ENCODE peak calls at places on chromosome X, in seven cellular contexts. M, W, L, B, E, J and D are unnamed samples.

GRCh38 chrX:131271274-131271673 is 17.8 kb downstream of the IGSF1 start:
- DNase-seq in L (no peak), E (no peak), M (no peak), W (no peak), J (no peak), B (no peak), D (no peak)

GRCh38 chrX:134659761-134660160 is 1.5 kb upstream of the PLAC1 start:
- DNase-seq in W (no peak), B (no peak), L (no peak), M (no peak), J (no peak), E (no peak), D (no peak)

GRCh38 chrX:13235930-13236329 is 83.9 kb downstream of the ATXN3L start:
- DNase-seq in M (no peak), J (no peak), W (no peak), E (no peak), B (no peak), L (no peak), D (no peak)

GRCh38 chrX:11381464-11381863 is 88.3 kb downstream of the AMELX start:
- DNase-seq in W (peak), B (peak), J (peak), M (peak), L (peak), E (no peak), D (peak)

GRCh38 chrX:108186811-108187210 is 95.2 kb downstream of the ATG4A start:
- DNase-seq in E (no peak), J (peak), L (no peak), B (no peak), M (no peak), W (no peak), D (peak)

GRCh38 chrX:13142891-13143290 is 98.5 kb upstream of the FAM9C start:
- DNase-seq in M (no peak), W (no peak), J (no peak), B (no peak), L (no peak), E (no peak), D (no peak)

GRCh38 chrX:9644335-9644734 is 121.3 kb downstream of the GPR143 start:
- DNase-seq in J (no peak), W (no peak), E (no peak), B (no peak), L (peak), M (peak), D (no peak)

GRCh38 chrX:104833401-104833800 is 267.4 kb downstream of the IL1RAPL2 start:
- DNase-seq in M (no peak), W (no peak), J (no peak), E (no peak), B (no peak), L (no peak), D (no peak)

GRCh38 chrX:103554687-103555417 is 30.5 kb upstream of the TCEAL4 start:
- DNase-seq in B (peak), W (peak), E (no peak), M (peak), J (peak), L (peak), D (no peak)

GRCh38 chrX:3520987-3521875 is 174.8 kb upstream of the MXRA5 start:
- DNase-seq in J (no peak), W (no peak), E (no peak), M (no peak), L (no peak), B (no peak), D (peak)

GRCh38 chrX:97389761-97390192 is 506.1 kb downstream of the RPA4 start:
- DNase-seq in J (peak), B (no peak), W (no peak), L (no peak), M (no peak), E (no peak), D (peak)

GRCh38 chrX:38347136-38347535 is 5.3 kb upstream of the OTC start:
- DNase-seq in L (peak), M (no peak), E (no peak), W (no peak), J (peak), B (no peak), D (peak)

GRCh38 chrX:47748576-47748975 is 88.1 kb upstream of the ZNF81 start:
- DNase-seq in M (no peak), W (no peak), L (no peak), B (no peak), J (peak), E (no peak), D (no peak)

GRCh38 chrX:9848718-9849481 is 62.7 kb downstream of the SHROOM2 start:
- DNase-seq in E (no peak), W (no peak), B (no peak), M (no peak), J (no peak), L (no peak), D (no peak)

GRCh38 chrX:23820235-23820782 is 37.3 kb downstream of the SAT1 start:
- DNase-seq in M (no peak), W (no peak), B (no peak), J (no peak), L (peak), E (no peak), D (peak)

GRCh38 chrX:38999967-39000745 is 198.9 kb downstream of the MID1IP1 start:
- DNase-seq in J (peak), L (no peak), M (no peak), W (no peak), E (no peak), B (no peak), D (no peak)

GRCh38 chrX:7190157-7190556 is 42.2 kb upstream of the PUDP start:
- DNase-seq in B (no peak), J (no peak), M (no peak), E (no peak), L (no peak), W (no peak), D (no peak)

GRCh38 chrX:96576358-96576757 is 108.3 kb upstream of the DIAPH2 start:
- DNase-seq in W (no peak), M (no peak), E (no peak), J (no peak), L (no peak), B (no peak), D (no peak)

GRCh38 chrX:71992711-71993110 is 82.1 kb downstream of the NHSL2 start:
- DNase-seq in W (no peak), J (no peak), L (peak), M (no peak), B (no peak), E (no peak), D (no peak)

GRCh38 chrX:17039826-17040225 is 93.4 kb downstream of the REPS2 start:
- DNase-seq in L (no peak), J (peak), W (no peak), E (no peak), B (no peak), M (no peak), D (no peak)

GRCh38 chrX:86148024-86148511 is at the start of gene DACH2:
- DNase-seq in E (peak), B (peak), L (peak), W (peak), J (peak), M (peak), D (no peak)